ENCODE peak calls at places on chromosomes 12 and 14, in nine cellular contexts. R, L, P, M, A, Q, E, G and H are unnamed samples.

GRCh38 chr14:91614187-91614586 is 104.1 kb upstream of the PPP4R3A start:
- DNase-seq in R (no peak), L (no peak), P (no peak), M (no peak), A (no peak), Q (no peak), E (no peak), G (no peak), H (no peak)

GRCh38 chr12:68673788-68674187 is 13.0 kb upstream of the NUP107 start:
- DNase-seq in R (no peak), L (no peak), P (no peak), M (no peak), A (no peak), Q (no peak), E (no peak), G (no peak), H (no peak)

GRCh38 chr14:54902143-54902520 is 494 bp downstream of the GCH1 start:
- DNase-seq in R (peak), L (peak), P (no peak), M (no peak), A (peak), Q (peak), E (peak), G (peak), H (peak)

GRCh38 chr14:95722525-95723190 is 8.7 kb upstream of the TCL1A start:
- DNase-seq in R (no peak), L (no peak), P (no peak), M (no peak), A (no peak), Q (no peak), E (no peak), G (no peak), H (no peak)

GRCh38 chr14:104724981-104725771 is 1.1 kb downstream of the ADSS1 start:
- DNase-seq in R (no peak), L (peak), P (no peak), M (no peak), A (no peak), Q (no peak), E (no peak), G (peak), H (no peak)

GRCh38 chr12:74900232-74900631 is 309.4 kb downstream of the KCNC2 start:
- DNase-seq in R (no peak), L (no peak), P (no peak), M (no peak), A (no peak), Q (no peak), E (no peak), G (no peak), H (no peak)

GRCh38 chr14:104436047-104436531 is 143.5 kb upstream of the C14orf180 start:
- DNase-seq in R (peak), L (peak), P (no peak), M (no peak), A (no peak), Q (no peak), E (no peak), G (peak), H (peak)

GRCh38 chr14:87712386-87713113 is 280.4 kb downstream of the GALC start:
- DNase-seq in R (no peak), L (peak), P (no peak), M (no peak), A (no peak), Q (no peak), E (no peak), G (no peak), H (no peak)

GRCh38 chr12:111773801-111774551 is 7.2 kb downstream of the ALDH2 start:
- DNase-seq in R (peak), L (no peak), P (peak), M (peak), A (no peak), Q (no peak), E (peak), G (peak), H (peak)

GRCh38 chr12:110581951-110582285 is 1.2 kb downstream of the PPTC7 start:
- DNase-seq in R (no peak), L (peak), P (no peak), M (no peak), A (no peak), Q (no peak), E (peak), G (no peak), H (no peak)

GRCh38 chr12:64610092-64610659 is at the start of gene RASSF3:
- DNase-seq in R (no peak), L (peak), P (no peak), M (no peak), A (peak), Q (peak), E (peak), G (peak), H (peak)

GRCh38 chr14:88005978-88006851 is 1.3 kb downstream of the GPR65 start:
- DNase-seq in R (no peak), L (no peak), P (no peak), M (no peak), A (peak), Q (no peak), E (no peak), G (no peak), H (no peak)

GRCh38 chr12:107511292-107511691 is 174.3 kb upstream of the PWP1 start:
- DNase-seq in R (no peak), L (no peak), P (no peak), M (peak), A (no peak), Q (no peak), E (no peak), G (no peak), H (no peak)

GRCh38 chr14:24430682-24431568 is 1.2 kb downstream of the KHNYN start:
- DNase-seq in R (no peak), L (peak), P (no peak), M (no peak), A (no peak), Q (no peak), E (no peak), G (no peak), H (peak)

GRCh38 chr12:19530631-19531020 is 91.3 kb downstream of the AEBP2 start:
- DNase-seq in R (no peak), L (no peak), P (no peak), M (peak), A (no peak), Q (no peak), E (no peak), G (no peak), H (no peak)

GRCh38 chr14:50717826-50718225 is 49.7 kb upstream of the SAV1 start:
- DNase-seq in R (no peak), L (no peak), P (no peak), M (no peak), A (no peak), Q (no peak), E (no peak), G (no peak), H (no peak)

GRCh38 chr12:117486840-117487659 is 125.6 kb upstream of the NOS1 start:
- DNase-seq in R (peak), L (peak), P (no peak), M (peak), A (no peak), Q (no peak), E (no peak), G (no peak), H (no peak)

GRCh38 chr14:36069535-36069900 is 107.0 kb downstream of the PTCSC3 start:
- DNase-seq in R (peak), L (peak), P (peak), M (peak), A (no peak), Q (peak), E (peak), G (no peak), H (no peak)

GRCh38 chr12:5907812-5908211 is 37.2 kb downstream of the ANO2 start:
- DNase-seq in R (no peak), L (no peak), P (no peak), M (no peak), A (no peak), Q (no peak), E (no peak), G (no peak), H (no peak)

GRCh38 chr14:33857650-33858049 is 93.2 kb downstream of the EGLN3 start:
- DNase-seq in R (no peak), L (no peak), P (no peak), M (no peak), A (no peak), Q (no peak), E (no peak), G (no peak), H (no peak)

GRCh38 chr12:65232490-65233077 is 45.9 kb upstream of the MSRB3 start:
- DNase-seq in R (peak), L (peak), P (no peak), M (peak), A (no peak), Q (peak), E (no peak), G (no peak), H (no peak)

GRCh38 chr14:105473677-105474477 is 744 bp upstream of the CRIP2 start:
- DNase-seq in R (peak), L (peak), P (no peak), M (no peak), A (peak), Q (peak), E (peak), G (peak), H (peak)

GRCh38 chr14:67622675-67623074 is 3.0 kb downstream of the ARG2 start:
- DNase-seq in R (peak), L (peak), P (peak), M (peak), A (no peak), Q (peak), E (peak), G (no peak), H (no peak)

GRCh38 chr12:108724054-108724889 is 7.0 kb downstream of the CORO1C start:
- DNase-seq in R (peak), L (peak), P (no peak), M (no peak), A (no peak), Q (no peak), E (no peak), G (no peak), H (no peak)

GRCh38 chr12:1071182-1071581 is 80.2 kb downstream of the ERC1 start:
- DNase-seq in R (no peak), L (no peak), P (no peak), M (no peak), A (no peak), Q (no peak), E (no peak), G (no peak), H (no peak)

GRCh38 chr14:89927466-89927865 is 27.1 kb downstream of the EFCAB11 start:
- DNase-seq in R (no peak), L (no peak), P (no peak), M (no peak), A (no peak), Q (no peak), E (no peak), G (no peak), H (no peak)

GRCh38 chr12:95192271-95192670 is 25.0 kb downstream of the FGD6 start:
- DNase-seq in R (no peak), L (no peak), P (no peak), M (no peak), A (no peak), Q (no peak), E (no peak), G (no peak), H (no peak)

GRCh38 chr12:26122681-26123481 is 2.0 kb downstream of the BHLHE41 start:
- DNase-seq in R (peak), L (no peak), P (no peak), M (no peak), A (no peak), Q (peak), E (peak), G (peak), H (peak)

GRCh38 chr14:74491952-74492351 is 1.2 kb downstream of the NPC2 start:
- DNase-seq in R (peak), L (peak), P (no peak), M (no peak), A (no peak), Q (no peak), E (no peak), G (no peak), H (no peak)

GRCh38 chr14:78131201-78131600 is 39.0 kb upstream of the NRXN3 start:
- DNase-seq in R (no peak), L (no peak), P (no peak), M (no peak), A (no peak), Q (no peak), E (no peak), G (no peak), H (no peak)

GRCh38 chr12:26548227-26548626 is 284.8 kb downstream of the ITPR2 start:
- DNase-seq in R (no peak), L (no peak), P (no peak), M (no peak), A (no peak), Q (no peak), E (no peak), G (no peak), H (no peak)

GRCh38 chr14:60931206-60931605 is 49.7 kb downstream of the TRMT5 start:
- DNase-seq in R (no peak), L (no peak), P (no peak), M (no peak), A (no peak), Q (no peak), E (no peak), G (no peak), H (no peak)

GRCh38 chr12:65834146-65834935 is 10.1 kb downstream of the HMGA2 start:
- DNase-seq in R (no peak), L (no peak), P (no peak), M (no peak), A (no peak), Q (no peak), E (no peak), G (no peak), H (no peak)